ENCODE peak calls at places on chromosome 2, in five cellular contexts. U is HCT116, O is endothelial cell of umbilical vein, P is K562, L is GM12878. T is an unnamed sample.

GRCh38 chr2:240510513-240511210 is 47.1 kb downstream of the ANKMY1 start:
- DNase-seq in L (no peak), P (no peak), O (no peak), U (no peak), T (no peak)

GRCh38 chr2:172253190-172254052 is 150.7 kb upstream of the DLX2 start:
- DNase-seq in O (peak; percentile 99), L (no peak), P (peak; percentile 68), U (peak; percentile 100), T (no peak)

GRCh38 chr2:119795309-119796303 is 35.9 kb downstream of the PTPN4 start:
- DNase-seq in L (no peak), O (no peak), U (no peak), P (no peak), T (no peak)

GRCh38 chr2:231573096-231573495 is 19.6 kb upstream of the TEX44 start:
- DNase-seq in L (no peak), P (no peak), U (no peak), O (no peak), T (no peak)

GRCh38 chr2:28720345-28720744 is 31.3 kb upstream of the PPP1CB start:
- DNase-seq in L (no peak), P (no peak), O (no peak), U (no peak), T (no peak)

GRCh38 chr2:8631465-8632005 is 50.3 kb upstream of the ID2 start:
- DNase-seq in L (no peak), P (no peak), U (no peak), O (no peak), T (no peak)

GRCh38 chr2:19292007-19292406 is 66.4 kb downstream of the OSR1 start:
- DNase-seq in L (no peak), P (no peak), O (no peak), U (no peak), T (no peak)

GRCh38 chr2:216671791-216672343 is 23.5 kb downstream of the IGFBP5 start:
- DNase-seq in L (no peak), O (no peak), P (no peak), U (no peak), T (no peak)

GRCh38 chr2:156593011-156593921 is 157.1 kb downstream of the GPD2 start:
- DNase-seq in L (no peak), O (no peak), U (no peak), P (no peak), T (no peak)

GRCh38 chr2:102436284-102436683 is 13.3 kb downstream of the IL18RAP start:
- DNase-seq in P (no peak), O (peak; percentile 79), U (no peak), L (no peak), T (no peak)

GRCh38 chr2:64625352-64626145 is 28.2 kb downstream of the SERTAD2 start:
- DNase-seq in L (no peak), P (peak; percentile 40), O (no peak), U (no peak), T (no peak)

GRCh38 chr2:56267412-56267788 is 83.6 kb downstream of the CCDC85A start:
- DNase-seq in L (no peak), O (no peak), P (no peak), U (no peak), T (no peak)

GRCh38 chr2:24452499-24452878 is 38.6 kb upstream of the NCOA1 start:
- DNase-seq in U (no peak), P (no peak), L (no peak), O (no peak), T (no peak)

GRCh38 chr2:207341816-207342215 is 176.1 kb upstream of the KLF7 start:
- DNase-seq in P (peak; percentile 14), O (no peak), U (no peak), L (no peak), T (no peak)

GRCh38 chr2:127225186-127225960 is 5.3 kb upstream of the CYP27C1 start:
- DNase-seq in U (no peak), O (no peak), L (no peak), P (no peak), T (no peak)

GRCh38 chr2:47310801-47311560 is 92.0 kb upstream of the MSH2 start:
- DNase-seq in L (no peak), O (no peak), U (no peak), P (no peak), T (no peak)

GRCh38 chr2:238967031-238967977 is 119.4 kb downstream of the TWIST2 start:
- DNase-seq in U (no peak), P (peak; percentile 6), L (no peak), O (peak; percentile 65), T (no peak)

GRCh38 chr2:118865106-118865505 is 17.7 kb upstream of the EN1 start:
- DNase-seq in L (peak; percentile 19), O (peak; percentile 55), P (peak; percentile 63), U (peak; percentile 45), T (no peak)

GRCh38 chr2:79235135-79235534 is 75.6 kb upstream of the REG3A start:
- DNase-seq in O (no peak), P (peak; percentile 1), U (no peak), L (no peak), T (no peak)

GRCh38 chr2:12057436-12058166 is 311.2 kb downstream of the LPIN1 start:
- DNase-seq in P (peak; percentile 20), L (peak; percentile 89), U (no peak), O (no peak), T (no peak)

GRCh38 chr2:207045531-207045930 is 106.2 kb downstream of the CPO start:
- DNase-seq in U (no peak), L (no peak), O (no peak), P (no peak), T (no peak)

GRCh38 chr2:59182249-59182648 is 941.1 kb upstream of the FANCL start:
- DNase-seq in U (no peak), P (peak; percentile 47), O (no peak), L (no peak), T (peak; percentile 20)

GRCh38 chr2:194819367-194819766 is 837.7 kb upstream of the SLC39A10 start:
- DNase-seq in L (no peak), O (peak; percentile 51), P (no peak), U (no peak), T (peak; percentile 16)

GRCh38 chr2:72619622-72620021 is 206.2 kb downstream of the EXOC6B start:
- DNase-seq in O (no peak), L (no peak), U (no peak), P (no peak), T (no peak)
- H3K9ac ChIP-seq in O (no peak overlapping the region), L (no peak overlapping the region), U (no peak overlapping the region), P (no peak overlapping the region), T (no peak overlapping the region)

DNA sequence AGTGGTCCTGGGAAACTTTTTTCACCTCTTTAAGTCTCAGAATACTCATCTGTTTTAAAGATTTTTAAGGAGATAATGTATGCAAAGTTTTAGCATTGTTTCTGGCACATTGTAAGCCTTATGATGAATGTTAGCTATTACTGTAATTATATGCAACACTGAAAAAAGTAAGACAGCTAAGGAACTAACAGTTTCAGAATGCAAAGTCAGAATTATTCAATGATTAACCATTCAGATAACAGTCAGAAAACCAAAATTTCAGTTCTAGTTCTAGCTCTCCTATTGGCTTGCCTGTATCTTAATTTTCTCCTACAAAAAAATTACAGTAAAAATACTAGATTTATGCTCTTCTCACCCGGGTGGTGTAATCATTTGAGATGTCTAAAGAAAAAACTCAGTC is 101.1 kb downstream of the SLC4A10 start:
- DNase-seq in L (no peak), P (no peak), U (no peak), O (no peak), T (no peak)
- TF ChIP-seq EZH2 in L (no peak), P (no peak), U (no peak), O (no peak), T (no peak)

GRCh38 chr2:160384791-160385190 is 108.8 kb downstream of the RBMS1 start:
- DNase-seq in O (no peak), U (no peak), L (no peak), P (no peak), T (no peak)

GRCh38 chr2:160389875-160390274 is 103.7 kb downstream of the RBMS1 start:
- DNase-seq in U (no peak), L (no peak), P (no peak), O (no peak), T (no peak)

GRCh38 chr2:160390544-160391258 is 102.9 kb downstream of the RBMS1 start:
- DNase-seq in U (no peak), L (no peak), P (no peak), O (no peak), T (no peak)

GRCh38 chr2:160388464-160389263 is 104.9 kb downstream of the RBMS1 start:
- DNase-seq in U (no peak), L (no peak), P (no peak), O (no peak), T (no peak)

DNA sequence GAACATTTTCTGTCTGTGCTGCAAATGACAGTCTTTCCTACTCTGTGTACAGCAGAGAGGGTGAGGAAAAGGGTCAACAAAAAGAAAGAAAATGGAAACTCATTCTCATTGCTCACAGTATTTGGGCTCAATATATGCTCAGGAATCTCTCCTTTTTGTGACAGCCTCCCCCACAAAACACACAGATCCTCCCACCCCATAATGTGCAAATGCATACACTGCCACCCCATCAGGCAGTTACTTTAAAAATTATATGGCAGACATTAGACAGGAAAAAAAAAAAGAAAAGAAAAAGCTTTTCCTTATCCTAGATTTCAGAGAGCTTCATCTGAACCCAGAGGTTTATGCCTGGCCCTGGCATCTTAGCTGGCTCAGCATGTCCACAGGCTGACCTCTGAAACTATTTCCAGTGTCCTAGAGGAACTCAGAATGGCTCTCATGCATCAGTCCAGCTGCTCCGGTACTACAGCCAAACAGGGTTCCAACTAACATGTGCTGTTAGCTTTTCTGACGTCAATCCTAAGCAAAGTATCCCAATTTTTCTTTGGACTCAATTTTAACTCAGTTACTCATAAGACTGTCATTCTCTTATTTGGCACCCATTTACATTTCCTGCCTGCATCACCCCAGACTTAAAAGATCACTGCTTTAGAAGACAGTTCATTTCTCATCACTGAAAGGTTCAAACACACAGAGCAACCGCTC is 105.9 kb downstream of the RBMS1 start:
- DNase-seq in O (peak; percentile 58), L (no peak), U (no peak), P (no peak), T (no peak)
- TF ChIP-seq POLR2AphosphoS5 in O (no peak), L (no peak), U (no peak), P (no peak), T (no peak)

DNA sequence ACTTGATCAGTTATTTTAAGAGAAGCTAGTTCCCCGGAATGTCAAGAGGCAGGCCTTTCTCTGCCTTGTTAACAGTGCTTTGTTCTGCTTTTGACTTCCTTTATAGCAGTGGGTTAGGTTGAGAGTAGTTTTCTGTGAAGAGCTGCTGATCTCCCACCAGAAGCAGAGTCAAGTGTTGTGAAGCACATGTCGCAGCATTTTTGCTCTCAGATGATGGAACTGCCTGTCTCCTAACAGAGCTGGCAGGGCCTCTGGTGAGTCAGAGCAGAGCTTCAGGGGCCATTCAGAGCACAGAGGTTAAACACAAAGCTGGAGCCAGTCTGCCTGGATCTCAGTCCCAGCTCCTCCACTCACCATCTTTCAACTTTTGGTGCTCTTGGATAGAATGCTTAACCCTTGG is 871.9 kb downstream of the SLC4A3 start:
- DNase-seq in P (no peak), L (no peak), O (no peak), U (no peak), T (no peak)
- H3K9ac ChIP-seq in P (no peak overlapping the region), L (no peak overlapping the region), O (no peak overlapping the region), U (no peak overlapping the region), T (no peak overlapping the region)